ENCODE peak calls at places on chromosomes 2 and 18, in seven cellular contexts. One of them, this sample, is unnamed.
A peak's percentile ranks its signal among the peaks of the same experiment; 100 is the strongest.

GRCh38 chr2:202771741-202772470 is 99.7 kb downstream of the ICA1L start:
- DNase-seq in A549: no peak
- DNase-seq in pancreas: no peak
- DNase-seq in lung: no peak
- DNase-seq in B cell: no peak
- DNase-seq in epithelial cell of esophagus: no peak
- DNase-seq in SK-N-SH: no peak
- DNase-seq in this sample: no peak

GRCh38 chr2:47031909-47032668 is 116.5 kb upstream of the MCFD2 start:
- DNase-seq in A549: no peak
- DNase-seq in pancreas: no peak
- DNase-seq in lung: no peak
- DNase-seq in B cell: no peak
- DNase-seq in epithelial cell of esophagus: peak; percentile 58
- DNase-seq in SK-N-SH: no peak
- DNase-seq in this sample: no peak

GRCh38 chr18:56831988-56832387 is 180.8 kb downstream of the WDR7 start:
- DNase-seq in A549: no peak
- DNase-seq in pancreas: no peak
- DNase-seq in lung: no peak
- DNase-seq in B cell: no peak
- DNase-seq in epithelial cell of esophagus: no peak
- DNase-seq in SK-N-SH: no peak
- DNase-seq in this sample: no peak

GRCh38 chr18:67845035-67845434 is 328.5 kb upstream of the DSEL start:
- DNase-seq in A549: no peak
- DNase-seq in pancreas: no peak
- DNase-seq in lung: no peak
- DNase-seq in B cell: no peak
- DNase-seq in epithelial cell of esophagus: peak; percentile 38
- DNase-seq in SK-N-SH: no peak
- DNase-seq in this sample: no peak

GRCh38 chr18:44849361-44849760 is 168.7 kb downstream of the SETBP1 start:
- DNase-seq in A549: no peak
- DNase-seq in pancreas: no peak
- DNase-seq in lung: no peak
- DNase-seq in B cell: peak; percentile 23
- DNase-seq in epithelial cell of esophagus: no peak
- DNase-seq in SK-N-SH: no peak
- DNase-seq in this sample: no peak

GRCh38 chr2:208426414-208426813 is 19.8 kb downstream of the PTH2R start:
- DNase-seq in A549: no peak
- DNase-seq in pancreas: no peak
- DNase-seq in lung: no peak
- DNase-seq in B cell: no peak
- DNase-seq in epithelial cell of esophagus: no peak
- DNase-seq in SK-N-SH: no peak
- DNase-seq in this sample: no peak

GRCh38 chr2:138421315-138421970 is 80.1 kb upstream of the SPOPL start:
- DNase-seq in A549: peak; percentile 24
- DNase-seq in pancreas: no peak
- DNase-seq in lung: no peak
- DNase-seq in B cell: no peak
- DNase-seq in epithelial cell of esophagus: peak; percentile 88
- DNase-seq in SK-N-SH: no peak
- DNase-seq in this sample: no peak

GRCh38 chr18:9366126-9366714 is 31.6 kb downstream of the TWSG1 start:
- DNase-seq in A549: peak; percentile 16
- DNase-seq in pancreas: no peak
- DNase-seq in lung: no peak
- DNase-seq in B cell: no peak
- DNase-seq in epithelial cell of esophagus: peak; percentile 89
- DNase-seq in SK-N-SH: peak; percentile 31
- DNase-seq in this sample: peak; percentile 1

GRCh38 chr2:169734172-169734847 is 678 bp downstream of the KLHL23 start:
- DNase-seq in A549: no peak
- DNase-seq in pancreas: peak; percentile 68
- DNase-seq in lung: no peak
- DNase-seq in B cell: peak; percentile 54
- DNase-seq in epithelial cell of esophagus: peak; percentile 24
- DNase-seq in SK-N-SH: peak; percentile 83
- DNase-seq in this sample: peak; percentile 50

GRCh38 chr2:98909381-98910211 is 26.4 kb downstream of the CRACDL start:
- DNase-seq in A549: no peak
- DNase-seq in pancreas: peak; percentile 96
- DNase-seq in lung: peak; percentile 88
- DNase-seq in B cell: no peak
- DNase-seq in epithelial cell of esophagus: peak; percentile 35
- DNase-seq in SK-N-SH: peak; percentile 75
- DNase-seq in this sample: peak; percentile 22

GRCh38 chr18:21459706-21460286 is 140.7 kb downstream of the ESCO1 start:
- DNase-seq in A549: no peak
- DNase-seq in pancreas: no peak
- DNase-seq in lung: no peak
- DNase-seq in B cell: no peak
- DNase-seq in epithelial cell of esophagus: no peak
- DNase-seq in SK-N-SH: no peak
- DNase-seq in this sample: no peak

GRCh38 chr2:133561045-133561852 is 7.0 kb downstream of the NCKAP5 start:
- DNase-seq in A549: no peak
- DNase-seq in pancreas: no peak
- DNase-seq in lung: no peak
- DNase-seq in B cell: no peak
- DNase-seq in epithelial cell of esophagus: peak; percentile 73
- DNase-seq in SK-N-SH: peak; percentile 41
- DNase-seq in this sample: no peak

GRCh38 chr2:99971326-99971965 is 170.9 kb downstream of the AFF3 start:
- DNase-seq in A549: no peak
- DNase-seq in pancreas: no peak
- DNase-seq in lung: no peak
- DNase-seq in B cell: no peak
- DNase-seq in epithelial cell of esophagus: no peak
- DNase-seq in SK-N-SH: no peak
- DNase-seq in this sample: no peak

GRCh38 chr2:157596992-157597681 is 31.5 kb downstream of the ACVR1C start:
- DNase-seq in A549: peak; percentile 7
- DNase-seq in pancreas: peak; percentile 67
- DNase-seq in lung: no peak
- DNase-seq in B cell: peak; percentile 66
- DNase-seq in epithelial cell of esophagus: peak; percentile 32
- DNase-seq in SK-N-SH: peak; percentile 57
- DNase-seq in this sample: peak; percentile 39

GRCh38 chr18:45415614-45416013 is 199.7 kb upstream of the SLC14A2 start:
- DNase-seq in A549: no peak
- DNase-seq in pancreas: no peak
- DNase-seq in lung: no peak
- DNase-seq in B cell: no peak
- DNase-seq in epithelial cell of esophagus: no peak
- DNase-seq in SK-N-SH: no peak
- DNase-seq in this sample: no peak

GRCh38 chr2:20353597-20353996 is 3.0 kb upstream of the PUM2 start:
- DNase-seq in A549: no peak
- DNase-seq in pancreas: no peak
- DNase-seq in lung: no peak
- DNase-seq in B cell: no peak
- DNase-seq in epithelial cell of esophagus: peak; percentile 99
- DNase-seq in SK-N-SH: no peak
- DNase-seq in this sample: no peak

GRCh38 chr2:126831234-126832005 is 67.3 kb upstream of the TEX51 start:
- DNase-seq in A549: no peak
- DNase-seq in pancreas: no peak
- DNase-seq in lung: no peak
- DNase-seq in B cell: no peak
- DNase-seq in epithelial cell of esophagus: no peak
- DNase-seq in SK-N-SH: no peak
- DNase-seq in this sample: no peak

DNA sequence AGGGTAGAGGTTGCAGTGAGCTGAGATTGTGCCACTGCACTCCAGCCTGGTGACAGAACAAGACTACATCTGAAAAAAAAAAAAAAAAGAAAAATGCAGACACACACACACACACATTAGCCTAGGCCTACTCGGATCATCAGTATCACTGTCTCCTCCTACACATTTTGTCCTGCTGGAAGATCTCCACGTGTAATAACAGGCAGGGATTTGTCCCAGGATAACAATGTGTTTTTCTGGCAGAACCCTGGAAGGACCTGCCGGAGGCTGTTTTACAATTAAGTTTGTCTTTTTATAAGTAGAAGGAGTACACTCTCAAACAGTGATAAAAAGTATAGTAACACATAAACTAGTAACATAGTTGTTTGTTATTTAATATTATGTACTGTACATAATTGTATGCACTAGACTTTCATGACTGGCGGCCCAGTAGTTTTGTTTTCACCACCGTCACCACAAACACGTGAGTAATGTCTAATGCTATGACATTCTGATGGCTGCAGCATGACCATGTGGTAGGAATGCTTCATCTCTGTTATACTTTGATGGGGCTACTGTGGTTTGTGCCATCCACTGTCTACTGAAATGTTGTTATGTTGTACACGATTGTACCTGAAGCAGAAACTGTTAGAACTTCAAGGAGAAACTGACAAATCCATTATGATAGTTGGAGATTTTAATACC is 130.6 kb downstream of the ATP9B start:
- DNase-seq in A549: no peak
- DNase-seq in pancreas: no peak
- DNase-seq in lung: no peak
- DNase-seq in B cell: no peak
- DNase-seq in epithelial cell of esophagus: peak; percentile 72
- DNase-seq in SK-N-SH: no peak
- DNase-seq in this sample: no peak
- TF ChIP-seq CTCF in A549: no peak
- TF ChIP-seq CTCF in pancreas: no peak
- TF ChIP-seq CTCF in lung: no peak
- TF ChIP-seq CTCF in B cell: no peak
- TF ChIP-seq CTCF in epithelial cell of esophagus: peak; percentile 37
- TF ChIP-seq CTCF in SK-N-SH: peak; percentile 13
- TF ChIP-seq CTCF in this sample: no peak

GRCh38 chr2:152468832-152469692 is 134.1 kb downstream of the FMNL2 start:
- DNase-seq in A549: no peak
- DNase-seq in pancreas: no peak
- DNase-seq in lung: no peak
- DNase-seq in B cell: no peak
- DNase-seq in epithelial cell of esophagus: peak; percentile 67
- DNase-seq in SK-N-SH: no peak
- DNase-seq in this sample: no peak
- TF ChIP-seq CTCF in A549: no peak
- TF ChIP-seq CTCF in pancreas: no peak
- TF ChIP-seq CTCF in lung: no peak
- TF ChIP-seq CTCF in B cell: no peak
- TF ChIP-seq CTCF in epithelial cell of esophagus: no peak
- TF ChIP-seq CTCF in SK-N-SH: no peak
- TF ChIP-seq CTCF in this sample: no peak

DNA sequence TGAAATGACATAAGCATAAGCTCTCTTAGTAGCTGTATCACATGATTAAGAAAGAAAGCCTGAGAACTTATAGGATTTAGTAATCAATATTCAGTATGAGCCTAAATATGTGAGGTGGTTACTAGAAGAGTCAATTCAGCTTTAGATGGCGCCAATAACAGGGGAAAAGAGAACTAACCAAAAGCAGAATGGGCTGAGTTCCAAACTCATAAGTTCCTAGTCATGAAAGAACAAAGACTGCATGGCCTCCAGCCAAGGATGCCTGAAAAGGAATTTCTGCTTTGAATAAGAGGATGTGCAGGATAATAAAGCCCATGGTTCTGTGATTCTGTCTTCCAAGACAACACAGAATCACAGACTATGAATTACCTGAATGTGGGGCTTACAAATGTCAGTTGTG is 196.5 kb downstream of the SATB2 start:
- DNase-seq in A549: no peak
- DNase-seq in pancreas: no peak
- DNase-seq in lung: no peak
- DNase-seq in B cell: no peak
- DNase-seq in epithelial cell of esophagus: no peak
- DNase-seq in SK-N-SH: no peak
- DNase-seq in this sample: no peak
- TF ChIP-seq CTCF in A549: no peak
- TF ChIP-seq CTCF in pancreas: no peak
- TF ChIP-seq CTCF in lung: no peak
- TF ChIP-seq CTCF in B cell: no peak
- TF ChIP-seq CTCF in epithelial cell of esophagus: no peak
- TF ChIP-seq CTCF in SK-N-SH: no peak
- TF ChIP-seq CTCF in this sample: no peak

DNA sequence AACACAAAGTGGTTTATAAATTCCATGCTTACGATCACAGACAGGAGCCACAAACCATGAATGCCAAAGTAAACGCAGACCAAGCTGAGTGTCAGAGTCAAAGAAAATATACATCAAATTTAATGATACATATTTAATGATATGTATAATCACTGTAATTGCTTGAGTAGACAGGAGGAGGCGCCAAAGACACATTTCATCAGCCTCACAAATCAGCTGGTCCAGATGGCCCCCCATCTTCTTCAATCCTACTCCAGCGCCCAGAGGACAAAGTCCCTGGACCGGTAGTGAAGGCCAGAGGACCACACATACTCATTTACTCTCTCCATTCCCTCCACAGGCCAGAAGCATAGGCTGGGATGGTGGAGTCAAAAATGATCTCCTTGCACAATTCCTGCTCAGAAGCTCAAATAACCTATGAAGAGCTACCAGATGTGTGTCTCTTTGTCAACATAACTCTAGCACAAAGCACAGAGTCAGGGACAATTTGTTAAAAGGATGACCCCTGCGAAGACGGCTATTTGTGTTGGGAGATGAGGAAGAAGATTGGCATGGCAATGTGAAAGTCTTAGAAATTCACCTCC is 149.3 kb upstream of the PGAP1 start:
- DNase-seq in A549: no peak
- DNase-seq in pancreas: no peak
- DNase-seq in lung: no peak
- DNase-seq in B cell: no peak
- DNase-seq in epithelial cell of esophagus: peak; percentile 14
- DNase-seq in SK-N-SH: no peak
- DNase-seq in this sample: no peak
- TF ChIP-seq CTCF in A549: peak; percentile 43
- TF ChIP-seq CTCF in pancreas: no peak
- TF ChIP-seq CTCF in lung: no peak
- TF ChIP-seq CTCF in B cell: peak; percentile 62
- TF ChIP-seq CTCF in epithelial cell of esophagus: peak; percentile 18
- TF ChIP-seq CTCF in SK-N-SH: peak; percentile 49
- TF ChIP-seq CTCF in this sample: peak; percentile 60

GRCh38 chr2:45105050-45105582 is 95.9 kb upstream of the SIX2 start:
- DNase-seq in A549: no peak
- DNase-seq in pancreas: no peak
- DNase-seq in lung: no peak
- DNase-seq in B cell: no peak
- DNase-seq in epithelial cell of esophagus: no peak
- DNase-seq in SK-N-SH: no peak
- DNase-seq in this sample: no peak

GRCh38 chr2:45102141-45102540 is 92.9 kb upstream of the SIX2 start:
- DNase-seq in A549: no peak
- DNase-seq in pancreas: no peak
- DNase-seq in lung: no peak
- DNase-seq in B cell: no peak
- DNase-seq in epithelial cell of esophagus: peak; percentile 16
- DNase-seq in SK-N-SH: no peak
- DNase-seq in this sample: no peak

GRCh38 chr2:45102579-45103117 is 93.4 kb upstream of the SIX2 start:
- DNase-seq in A549: no peak
- DNase-seq in pancreas: no peak
- DNase-seq in lung: no peak
- DNase-seq in B cell: no peak
- DNase-seq in epithelial cell of esophagus: no peak
- DNase-seq in SK-N-SH: no peak
- DNase-seq in this sample: no peak

GRCh38 chr2:45103351-45104145 is 94.3 kb upstream of the SIX2 start:
- DNase-seq in A549: no peak
- DNase-seq in pancreas: no peak
- DNase-seq in lung: no peak
- DNase-seq in B cell: no peak
- DNase-seq in epithelial cell of esophagus: no peak
- DNase-seq in SK-N-SH: no peak
- DNase-seq in this sample: no peak

GRCh38 chr2:45104429-45104828 is 95.2 kb upstream of the SIX2 start:
- DNase-seq in A549: no peak
- DNase-seq in pancreas: no peak
- DNase-seq in lung: no peak
- DNase-seq in B cell: no peak
- DNase-seq in epithelial cell of esophagus: no peak
- DNase-seq in SK-N-SH: no peak
- DNase-seq in this sample: no peak
- TF ChIP-seq CTCF in A549: no peak
- TF ChIP-seq CTCF in pancreas: no peak
- TF ChIP-seq CTCF in lung: no peak
- TF ChIP-seq CTCF in B cell: no peak
- TF ChIP-seq CTCF in epithelial cell of esophagus: no peak
- TF ChIP-seq CTCF in SK-N-SH: no peak
- TF ChIP-seq CTCF in this sample: no peak

This sample was measured in neural crest cell.